ENCODE peak calls at places on chromosome 6, in four cellular contexts. R is esophagus muscularis mucosa, D is GM06990, M is cardiac fibroblast. G is an unnamed sample.

GRCh38 chr6:42136508-42137191 is 5.8 kb downstream of the C6orf132 start:
- DNase-seq in R (no peak), D (peak; percentile 62), M (peak; percentile 72), G (peak; percentile 64)

GRCh38 chr6:163705923-163706322 is 291.4 kb downstream of the QKI start:
- DNase-seq in R (no peak), D (peak; percentile 62), M (no peak), G (no peak)

GRCh38 chr6:29965873-29966601 is 23.7 kb downstream of the HLA-A start:
- DNase-seq in R (no peak), D (peak; percentile 57), M (peak; percentile 53), G (no peak)

GRCh38 chr6:72890233-72890632 is 268.4 kb downstream of the KCNQ5 start:
- DNase-seq in R (no peak), D (no peak), M (no peak), G (no peak)

GRCh38 chr6:142316791-142317368 is 15.1 kb downstream of the ADGRG6 start:
- DNase-seq in R (no peak), D (no peak), M (no peak), G (no peak)

GRCh38 chr6:169723991-169724553 is at the start of gene PHF10:
- DNase-seq in R (no peak), D (peak; percentile 56), M (no peak), G (no peak)

GRCh38 chr6:135129139-135129867 is 51.8 kb upstream of the MYB start:
- DNase-seq in R (no peak), D (no peak), M (no peak), G (no peak)

GRCh38 chr6:148954934-148955915 is 208.4 kb downstream of the UST start:
- DNase-seq in R (no peak), D (no peak), M (no peak), G (no peak)

GRCh38 chr6:109772961-109773431 is 81.9 kb downstream of the FIG4 start:
- DNase-seq in R (no peak), D (no peak), M (peak; percentile 53), G (no peak)

GRCh38 chr6:25027221-25027916 is 91.6 kb upstream of the RIPOR2 start:
- DNase-seq in R (no peak), D (peak; percentile 81), M (no peak), G (no peak)

GRCh38 chr6:8552023-8552422 is 116.7 kb upstream of the SLC35B3 start:
- DNase-seq in R (no peak), D (no peak), M (no peak), G (no peak)

GRCh38 chr6:71383891-71384489 is 95.4 kb downstream of the OGFRL1 start:
- DNase-seq in R (no peak), D (no peak), M (peak; percentile 81), G (peak; percentile 64)

GRCh38 chr6:159899994-159900745 is 9.4 kb downstream of the MAS1 start:
- DNase-seq in R (no peak), D (no peak), M (peak; percentile 97), G (peak; percentile 57)

GRCh38 chr6:21438237-21438985 is 155.1 kb upstream of the SOX4 start:
- DNase-seq in R (no peak), D (peak; percentile 83), M (peak; percentile 7), G (no peak)

GRCh38 chr6:136873733-136874132 is 48.4 kb upstream of the SLC35D3 start:
- DNase-seq in R (no peak), D (no peak), M (peak; percentile 44), G (no peak)

GRCh38 chr6:63675138-63675537 is 39.5 kb downstream of the PHF3 start:
- DNase-seq in R (no peak), D (no peak), M (no peak), G (no peak)

GRCh38 chr6:142334294-142334693 is 32.5 kb downstream of the ADGRG6 start:
- DNase-seq in R (no peak), D (no peak), M (no peak), G (no peak)

GRCh38 chr6:148508401-148509151 is 165.9 kb downstream of the SASH1 start:
- DNase-seq in R (no peak), D (no peak), M (peak; percentile 79), G (peak; percentile 43)

GRCh38 chr6:121516331-121516730 is 80.9 kb downstream of the GJA1 start:
- DNase-seq in R (no peak), D (no peak), M (peak; percentile 90), G (no peak)

DNA sequence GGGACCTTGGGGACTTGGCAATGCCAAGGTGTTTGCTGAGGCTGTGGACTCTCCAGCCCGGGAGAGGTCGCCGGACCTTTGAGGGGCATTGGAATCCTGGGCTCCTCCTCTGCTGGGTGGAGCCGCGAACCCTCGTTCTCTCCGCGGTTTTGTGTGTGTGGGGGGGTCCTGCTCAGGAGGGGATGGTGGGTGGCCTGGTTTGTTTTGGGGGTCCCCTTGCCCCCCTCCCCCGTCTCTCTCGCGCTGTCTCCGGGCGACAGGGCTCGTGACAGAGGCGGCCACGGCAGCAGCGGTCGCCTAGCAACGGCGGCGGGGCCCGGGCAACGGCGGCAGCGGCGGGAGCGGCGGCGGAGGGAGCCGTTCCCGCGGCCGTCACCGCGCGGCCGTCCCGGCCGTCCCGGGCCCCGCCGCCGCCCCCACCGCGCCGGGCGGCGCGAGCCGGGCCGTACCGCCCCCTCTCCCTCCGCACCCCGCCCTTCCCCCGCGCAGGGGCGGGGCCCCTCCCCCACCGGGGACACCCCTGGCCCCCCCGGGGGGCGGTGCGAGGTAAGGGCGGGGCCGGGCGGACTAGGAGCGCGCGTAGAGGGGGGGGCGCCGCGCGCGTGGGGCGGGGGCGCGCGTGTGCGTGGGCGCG is 7.8 kb downstream of the SYNGAP1 start:
- DNase-seq in R (no peak), D (no peak), M (no peak), G (no peak)
- TF ChIP-seq CTCF in R (no peak), D (no peak), M (peak; percentile 4), G (no peak)

GRCh38 chr6:15044146-15044882 is 201.6 kb upstream of the JARID2 start:
- DNase-seq in R (no peak), D (no peak), M (no peak), G (no peak)
- H3K4me3 ChIP-seq in R (no peak overlapping the region), D (no peak overlapping the region), M (no peak overlapping the region), G (no peak overlapping the region)

DNA sequence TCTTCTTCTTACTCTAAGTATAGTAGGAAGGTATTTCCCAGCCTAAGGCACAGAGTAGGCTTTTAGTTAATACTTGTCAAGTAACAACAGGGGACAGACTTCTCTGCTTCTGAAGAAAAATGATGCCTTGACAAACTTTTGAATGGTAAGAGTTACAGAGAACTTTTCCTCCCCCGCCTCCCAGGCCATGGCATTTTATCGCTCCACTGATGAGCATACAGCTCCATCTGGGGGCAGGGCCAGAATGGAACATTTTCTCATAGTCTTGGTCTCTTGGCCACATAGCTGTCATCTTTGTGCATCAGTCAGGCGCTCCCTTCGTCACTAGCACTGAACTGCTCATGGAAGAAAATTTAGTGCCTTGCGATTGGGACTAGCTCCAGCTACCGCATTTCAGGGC is 1066.8 kb upstream of the CITED2 start:
- DNase-seq in R (no peak), D (no peak), M (peak; percentile 87), G (no peak)
- TF ChIP-seq CTCF in R (peak; percentile 42), D (no peak), M (peak; percentile 28), G (peak; percentile 46)

DNA sequence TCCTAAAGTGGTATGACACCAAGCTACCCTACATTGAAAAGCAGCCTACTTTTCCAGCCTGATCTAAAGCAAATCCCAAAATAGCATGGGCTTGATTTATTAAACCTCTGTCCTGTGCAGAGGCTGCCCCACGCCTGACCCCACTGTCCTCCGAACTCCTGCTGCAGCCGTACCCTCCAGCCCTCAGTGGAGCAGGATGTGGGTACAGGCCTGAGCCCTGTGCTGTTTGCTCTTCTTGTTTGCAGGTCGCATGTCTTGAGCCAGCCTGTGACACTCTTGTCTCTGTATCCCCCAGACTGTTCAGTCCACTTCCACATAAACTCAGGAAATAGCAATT is 61.2 kb downstream of the RPP40 start:
- DNase-seq in R (no peak), D (no peak), M (no peak), G (no peak)
- H3K4me3 ChIP-seq in R (no peak overlapping the region), D (no peak overlapping the region), M (no peak overlapping the region), G (no peak overlapping the region)

GRCh38 chr6:166679566-166679965 is 52.5 kb upstream of the RPS6KA2 start:
- DNase-seq in R (no peak), D (no peak), M (no peak), G (no peak)

GRCh38 chr6:166684866-166685265 is 57.8 kb upstream of the RPS6KA2 start:
- DNase-seq in R (no peak), D (no peak), M (no peak), G (no peak)

GRCh38 chr6:166687070-166687469 is 60.0 kb upstream of the RPS6KA2 start:
- DNase-seq in R (no peak), D (no peak), M (no peak), G (no peak)

GRCh38 chr6:166686317-166686716 is 59.3 kb upstream of the RPS6KA2 start:
- DNase-seq in R (no peak), D (no peak), M (no peak), G (no peak)

DNA sequence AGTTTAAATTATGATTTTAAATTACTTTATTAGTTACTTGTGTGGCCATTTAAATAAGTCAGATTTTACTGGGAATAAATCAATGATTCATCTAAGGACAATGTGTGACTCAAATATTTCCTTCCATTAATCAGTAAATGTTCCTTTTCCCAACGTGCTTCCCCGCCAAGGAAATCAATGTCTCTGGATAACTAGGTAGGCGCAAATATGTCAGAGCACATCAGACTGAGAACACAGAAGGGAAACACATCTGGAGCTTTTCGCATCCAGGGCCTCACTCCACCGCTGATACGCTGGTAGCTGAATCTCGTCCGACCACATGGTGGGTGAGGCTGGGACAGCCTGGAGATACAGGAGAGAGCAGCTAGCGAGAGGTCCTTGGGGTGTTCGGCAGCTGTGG is 56.4 kb upstream of the RPS6KA2 start:
- DNase-seq in R (no peak), D (no peak), M (peak; percentile 42), G (no peak)
- TF ChIP-seq CTCF in R (no peak), D (no peak), M (no peak), G (no peak)